ENCODE peak calls at places on chromosomes 3 and 15, in ten cellular contexts. I is HT1080; G is amygdala; U is stimulated activated CD8-positive, alpha-beta memory T cell treated with anti-CD3 and anti-CD28 coated beads, Interleukin-4, amount 100 ng/mL, for 4 hours; S is ovary; H is activated CD8-positive, alpha-beta memory T cell treated with anti-CD3 and anti-CD28 coated beads for 1 hour; B is activated CD4-positive, alpha-beta T cell treated with anti-CD3 and anti-CD28 coated beads, Interleukin-2, amount 50 U/mL, for 1 hour; A is LHCN-M2; W is psoas muscle; F is GM04504. Y is an unnamed sample.

GRCh38 chr3:144380832-144381231 is 409.2 kb downstream of the DIPK2A start:
- DNase-seq in I (no peak), G (no peak), U (no peak), S (no peak), H (no peak), B (no peak), A (no peak), W (no peak), F (no peak), Y (peak)

GRCh38 chr3:29481969-29482767 is 201.3 kb downstream of the RBMS3 start:
- DNase-seq in I (no peak), G (no peak), U (no peak), S (no peak), H (no peak), B (no peak), A (no peak), W (no peak), F (no peak), Y (no peak)

GRCh38 chr3:58234516-58234931 is 3.1 kb upstream of the ABHD6 start:
- DNase-seq in I (peak), G (no peak), U (no peak), S (no peak), H (no peak), B (no peak), A (peak), W (no peak), F (no peak), Y (no peak)

GRCh38 chr3:104977719-104978118 is 389.0 kb upstream of the ALCAM start:
- DNase-seq in I (no peak), G (no peak), U (no peak), S (no peak), H (no peak), B (no peak), A (no peak), W (no peak), F (no peak), Y (no peak)

GRCh38 chr3:149085828-149086231 is 503 bp downstream of the HLTF start:
- DNase-seq in I (no peak), G (no peak), U (no peak), S (no peak), H (no peak), B (peak), A (peak), W (no peak), F (no peak), Y (no peak)

GRCh38 chr3:97711664-97712063 is 52.9 kb upstream of the ARL6 start:
- DNase-seq in I (no peak), G (no peak), U (no peak), S (no peak), H (no peak), B (no peak), A (no peak), W (no peak), F (no peak), Y (no peak)

GRCh38 chr3:50248387-50248786 is 12.4 kb downstream of the GNAI2 start:
- DNase-seq in I (peak), G (no peak), U (no peak), S (no peak), H (no peak), B (no peak), A (peak), W (peak), F (no peak), Y (no peak)

GRCh38 chr15:77497108-77497737 is 76.5 kb downstream of the HMG20A start:
- DNase-seq in I (peak), G (peak), U (no peak), S (peak), H (no peak), B (no peak), A (peak), W (peak), F (peak), Y (peak)

GRCh38 chr3:81300324-81300927 is 461.0 kb downstream of the GBE1 start:
- DNase-seq in I (no peak), G (no peak), U (no peak), S (no peak), H (no peak), B (no peak), A (no peak), W (no peak), F (no peak), Y (no peak)

GRCh38 chr3:143771939-143772338 is 76.3 kb downstream of the SLC9A9 start:
- DNase-seq in I (no peak), G (no peak), U (no peak), S (no peak), H (no peak), B (no peak), A (no peak), W (no peak), F (no peak), Y (no peak)

GRCh38 chr3:174199696-174200095 is 659.4 kb upstream of the NAALADL2 start:
- DNase-seq in I (peak), G (no peak), U (no peak), S (no peak), H (no peak), B (no peak), A (no peak), W (no peak), F (no peak), Y (no peak)

GRCh38 chr15:45130291-45131000 is 652 bp downstream of the DUOX1 start:
- DNase-seq in I (no peak), G (no peak), U (no peak), S (no peak), H (no peak), B (no peak), A (no peak), W (no peak), F (no peak), Y (no peak)

GRCh38 chr3:115652738-115653137 is 29.4 kb downstream of the GAP43 start:
- DNase-seq in I (no peak), G (no peak), U (no peak), S (no peak), H (no peak), B (no peak), A (no peak), W (no peak), F (no peak), Y (no peak)

GRCh38 chr3:197737319-197737649 is 580 bp upstream of the RUBCN start:
- DNase-seq in I (no peak), G (no peak), U (no peak), S (no peak), H (no peak), B (no peak), A (no peak), W (no peak), F (no peak), Y (peak)

GRCh38 chr3:44363591-44363990 is 25.0 kb downstream of the TCAIM start:
- DNase-seq in I (no peak), G (no peak), U (no peak), S (no peak), H (no peak), B (no peak), A (no peak), W (no peak), F (no peak), Y (no peak)

GRCh38 chr15:88467935-88468528 is 524 bp downstream of the MRPS11 start:
- DNase-seq in I (no peak), G (no peak), U (no peak), S (no peak), H (no peak), B (peak), A (peak), W (no peak), F (no peak), Y (no peak)

GRCh38 chr3:79154861-79155260 is 612.9 kb downstream of the ROBO1 start:
- DNase-seq in I (no peak), G (no peak), U (no peak), S (no peak), H (no peak), B (no peak), A (no peak), W (no peak), F (no peak), Y (no peak)

GRCh38 chr3:158794936-158795518 is 6.8 kb upstream of the MFSD1 start:
- DNase-seq in I (peak), G (no peak), U (no peak), S (no peak), H (no peak), B (no peak), A (peak), W (no peak), F (no peak), Y (peak)

GRCh38 chr3:61146010-61146569 is 105.2 kb downstream of the FHIT start:
- DNase-seq in I (no peak), G (no peak), U (no peak), S (no peak), H (no peak), B (no peak), A (no peak), W (no peak), F (no peak), Y (no peak)